ENCODE peak calls at places on chromosomes 16 and 17, in eight cellular contexts. One of them, this sample, is unnamed.

GRCh38 chr17:83086907-83087787 is 7.7 kb downstream of the METRNL start:
- DNase-seq in RPMI7951: no peak
- DNase-seq in AG09319: no peak
- DNase-seq in GM13977: no peak
- DNase-seq in T1000: no peak
- DNase-seq in GM03348: no peak
- DNase-seq in non-pigmented ciliary epithelial cell: no peak
- DNase-seq in foreskin fibroblast: no peak
- DNase-seq in this sample: no peak

GRCh38 chr17:6374761-6375312 is 60.1 kb downstream of the AIPL1 start:
- DNase-seq in non-pigmented ciliary epithelial cell: peak; percentile 54
- DNase-seq in foreskin fibroblast: peak; percentile 39
- DNase-seq in T1000: no peak
- DNase-seq in RPMI7951: peak; percentile 86
- DNase-seq in GM13977: peak; percentile 27
- DNase-seq in AG09319: no peak
- DNase-seq in GM03348: no peak
- DNase-seq in this sample: peak; percentile 26

GRCh38 chr17:62075308-62075815 is 10.3 kb upstream of the MED13 start:
- DNase-seq in GM13977: peak; percentile 14
- DNase-seq in RPMI7951: no peak
- DNase-seq in T1000: no peak
- DNase-seq in non-pigmented ciliary epithelial cell: peak; percentile 35
- DNase-seq in GM03348: no peak
- DNase-seq in foreskin fibroblast: no peak
- DNase-seq in AG09319: no peak
- DNase-seq in this sample: no peak

GRCh38 chr16:49639739-49640388 is 216.0 kb downstream of the ZNF423 start:
- DNase-seq in RPMI7951: no peak
- DNase-seq in T1000: no peak
- DNase-seq in non-pigmented ciliary epithelial cell: no peak
- DNase-seq in GM03348: no peak
- DNase-seq in AG09319: peak; percentile 74
- DNase-seq in foreskin fibroblast: peak; percentile 54
- DNase-seq in GM13977: no peak
- DNase-seq in this sample: peak; percentile 79

GRCh38 chr17:47990962-47991731 is 20.2 kb downstream of the CDK5RAP3 start:
- DNase-seq in GM03348: peak; percentile 27
- DNase-seq in non-pigmented ciliary epithelial cell: no peak
- DNase-seq in GM13977: no peak
- DNase-seq in foreskin fibroblast: peak; percentile 49
- DNase-seq in T1000: no peak
- DNase-seq in RPMI7951: peak; percentile 79
- DNase-seq in AG09319: no peak
- DNase-seq in this sample: no peak

GRCh38 chr16:77794586-77794985 is 6.2 kb downstream of the VAT1L start:
- DNase-seq in foreskin fibroblast: peak; percentile 40
- DNase-seq in AG09319: no peak
- DNase-seq in RPMI7951: peak; percentile 87
- DNase-seq in GM03348: no peak
- DNase-seq in T1000: no peak
- DNase-seq in GM13977: no peak
- DNase-seq in non-pigmented ciliary epithelial cell: peak; percentile 50
- DNase-seq in this sample: peak; percentile 51

GRCh38 chr16:53080345-53081031 is 25.7 kb downstream of the CHD9 start:
- DNase-seq in RPMI7951: peak; percentile 96
- DNase-seq in AG09319: peak; percentile 74
- DNase-seq in GM03348: peak; percentile 90
- DNase-seq in T1000: peak; percentile 50
- DNase-seq in non-pigmented ciliary epithelial cell: peak; percentile 73
- DNase-seq in GM13977: no peak
- DNase-seq in foreskin fibroblast: peak; percentile 95
- DNase-seq in this sample: peak; percentile 96

GRCh38 chr17:55300479-55301290 is 35.9 kb downstream of the HLF start:
- DNase-seq in AG09319: no peak
- DNase-seq in RPMI7951: no peak
- DNase-seq in foreskin fibroblast: no peak
- DNase-seq in non-pigmented ciliary epithelial cell: no peak
- DNase-seq in T1000: no peak
- DNase-seq in GM13977: no peak
- DNase-seq in GM03348: no peak
- DNase-seq in this sample: no peak

GRCh38 chr17:38729886-38730525 is at the start of gene CISD3:
- DNase-seq in GM03348: peak; percentile 98
- DNase-seq in GM13977: peak; percentile 97
- DNase-seq in RPMI7951: peak; percentile 82
- DNase-seq in AG09319: peak; percentile 67
- DNase-seq in non-pigmented ciliary epithelial cell: no peak
- DNase-seq in T1000: peak; percentile 70
- DNase-seq in foreskin fibroblast: peak; percentile 87
- DNase-seq in this sample: peak; percentile 89

GRCh38 chr16:89287777-89288576 is 70.5 kb downstream of the ZNF778 start:
- DNase-seq in non-pigmented ciliary epithelial cell: no peak
- DNase-seq in AG09319: no peak
- DNase-seq in GM03348: no peak
- DNase-seq in foreskin fibroblast: no peak
- DNase-seq in RPMI7951: no peak
- DNase-seq in GM13977: no peak
- DNase-seq in T1000: no peak
- DNase-seq in this sample: no peak

GRCh38 chr16:24993722-24994686 is 21.2 kb downstream of the ARHGAP17 start:
- DNase-seq in GM03348: peak; percentile 87
- DNase-seq in foreskin fibroblast: peak; percentile 85
- DNase-seq in T1000: peak; percentile 46
- DNase-seq in RPMI7951: peak; percentile 88
- DNase-seq in GM13977: no peak
- DNase-seq in non-pigmented ciliary epithelial cell: peak; percentile 83
- DNase-seq in AG09319: no peak
- DNase-seq in this sample: peak; percentile 96

GRCh38 chr16:82700541-82701240 is 73.9 kb downstream of the CDH13 start:
- DNase-seq in foreskin fibroblast: peak; percentile 30
- DNase-seq in non-pigmented ciliary epithelial cell: peak; percentile 38
- DNase-seq in RPMI7951: peak; percentile 87
- DNase-seq in AG09319: no peak
- DNase-seq in GM13977: peak; percentile 6
- DNase-seq in GM03348: peak; percentile 41
- DNase-seq in T1000: no peak
- DNase-seq in this sample: peak; percentile 86

GRCh38 chr16:75555213-75555706 is 792 bp downstream of the TMEM231 start:
- DNase-seq in GM13977: peak; percentile 75
- DNase-seq in AG09319: peak; percentile 55
- DNase-seq in foreskin fibroblast: peak; percentile 89
- DNase-seq in RPMI7951: peak; percentile 90
- DNase-seq in GM03348: peak; percentile 95
- DNase-seq in T1000: peak; percentile 66
- DNase-seq in non-pigmented ciliary epithelial cell: peak; percentile 56
- DNase-seq in this sample: peak; percentile 94

GRCh38 chr16:68265078-68265925 is 976 bp downstream of the SLC7A6 start:
- DNase-seq in GM03348: peak; percentile 81
- DNase-seq in foreskin fibroblast: peak; percentile 78
- DNase-seq in T1000: peak; percentile 29
- DNase-seq in non-pigmented ciliary epithelial cell: no peak
- DNase-seq in AG09319: no peak
- DNase-seq in GM13977: peak; percentile 67
- DNase-seq in RPMI7951: peak; percentile 87
- DNase-seq in this sample: peak; percentile 95